ENCODE peak calls at places on chromosomes 11 and 22, in five cellular contexts. X is upper lobe of right lung, H is dorsolateral prefrontal cortex, U is PC-9, N is body of pancreas. W is an unnamed sample.
A peak's percentile ranks its signal among the peaks of the same experiment; 100 is the strongest.

GRCh38 chr11:12301379-12301778 is 76.0 kb upstream of the PARVA start:
- DNase-seq in H (no peak), N (no peak), U (no peak), X (no peak), W (no peak)

GRCh38 chr22:21657020-21657360 is 8.8 kb upstream of the PPIL2 start:
- DNase-seq in X (no peak), H (no peak), U (no peak), N (no peak), W (no peak)

GRCh38 chr22:26289486-26290250 is 120.4 kb downstream of the SEZ6L start:
- DNase-seq in X (no peak), U (no peak), H (no peak), N (no peak), W (no peak)

GRCh38 chr22:19385221-19385906 is 46.2 kb downstream of the HIRA start:
- DNase-seq in N (no peak), X (no peak), U (no peak), H (no peak), W (no peak)

GRCh38 chr11:16613401-16614381 is 124.8 kb upstream of the C11orf58 start:
- DNase-seq in X (peak; percentile 91), N (peak; percentile 91), U (peak; percentile 51), H (peak; percentile 82), W (peak; percentile 89)

GRCh38 chr22:24191893-24192292 is 10.6 kb downstream of the SUSD2 start:
- DNase-seq in N (no peak), U (no peak), H (no peak), X (no peak), W (no peak)

GRCh38 chr11:44624761-44625221 is 59.3 kb downstream of the CD82 start:
- DNase-seq in H (no peak), N (no peak), X (peak; percentile 28), U (no peak), W (no peak)

GRCh38 chr22:42685941-42686666 is 34.6 kb downstream of the A4GALT start:
- DNase-seq in N (no peak), X (no peak), H (no peak), U (no peak), W (no peak)

GRCh38 chr11:65316311-65316978 is 1.8 kb downstream of the CDC42EP2 start:
- DNase-seq in X (no peak), U (peak; percentile 62), N (peak; percentile 51), H (no peak), W (no peak)

GRCh38 chr11:115627071-115627470 is 122.9 kb upstream of the CADM1 start:
- DNase-seq in U (peak; percentile 17), H (no peak), X (no peak), N (no peak), W (no peak)

GRCh38 chr11:117837791-117838190 is 13.2 kb upstream of the FXYD2 start:
- DNase-seq in X (peak; percentile 58), N (no peak), U (no peak), H (no peak), W (no peak)

GRCh38 chr11:119092880-119093665 is 8.4 kb downstream of the HMBS start:
- DNase-seq in X (no peak), H (no peak), U (no peak), N (peak; percentile 44), W (no peak)

GRCh38 chr11:23079382-23079813 is 219.1 kb upstream of the CCDC179 start:
- DNase-seq in H (no peak), X (no peak), N (no peak), U (no peak), W (no peak)

GRCh38 chr22:44758354-44758969 is 6.1 kb downstream of the ARHGAP8 start:
- DNase-seq in X (no peak), H (no peak), U (peak; percentile 49), N (no peak), W (no peak)

GRCh38 chr11:19311306-19312030 is 70.7 kb upstream of the E2F8 start:
- DNase-seq in X (no peak), N (peak; percentile 71), U (no peak), H (peak; percentile 60), W (peak; percentile 83)

GRCh38 chr11:65856689-65857499 is 1.1 kb downstream of the CFL1 start:
- DNase-seq in H (peak; percentile 59), U (peak; percentile 64), N (peak; percentile 84), X (peak; percentile 94), W (peak; percentile 80)

GRCh38 chr11:122781378-122782040 is 56.8 kb upstream of the CRTAM start:
- DNase-seq in X (peak; percentile 91), H (peak; percentile 77), N (peak; percentile 85), U (peak; percentile 62), W (peak; percentile 89)

GRCh38 chr11:112050721-112051120 is 23.1 kb downstream of the PIH1D2 start:
- DNase-seq in X (no peak), H (no peak), U (no peak), N (no peak), W (no peak)

DNA sequence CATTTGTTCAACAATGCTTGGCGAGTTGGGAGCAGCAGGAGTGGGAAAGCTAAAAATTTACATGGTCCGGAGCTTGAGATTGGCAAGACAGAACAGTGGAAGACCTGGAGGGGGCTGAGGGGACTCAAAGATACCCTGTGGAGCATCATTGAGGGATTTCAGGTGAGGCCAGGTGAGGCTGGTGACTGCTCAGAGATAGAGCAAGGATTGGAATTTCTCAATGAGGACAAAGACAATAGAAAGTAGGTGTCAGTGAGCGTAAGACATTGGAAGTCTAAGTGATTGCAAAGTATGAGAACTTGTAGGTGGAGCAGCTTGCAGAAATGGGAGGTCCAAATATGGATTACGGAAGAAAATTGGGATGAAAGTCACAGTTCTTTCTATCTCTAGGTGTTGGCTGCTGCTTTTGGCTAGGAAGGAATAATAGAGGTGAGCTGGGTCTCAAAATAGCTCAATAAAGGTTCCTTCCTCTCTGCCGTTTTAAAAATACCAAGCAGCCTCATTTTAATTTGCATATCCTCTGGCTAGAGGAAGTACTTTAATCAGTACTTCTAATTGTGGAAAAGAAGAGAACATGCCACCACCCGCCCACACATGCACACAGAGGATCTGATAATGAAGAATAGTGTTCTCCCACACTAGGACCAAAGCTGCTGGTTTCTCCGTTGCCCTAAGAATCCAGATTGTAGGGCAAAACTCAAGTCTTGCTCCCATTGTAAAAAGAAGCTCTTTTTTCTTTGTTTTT is 41.8 kb upstream of the SORL1-AS1 start:
- DNase-seq in H (no peak), U (no peak), N (no peak), X (no peak), W (no peak)
- H3K4me3 ChIP-seq in H (no peak overlapping the region), U (no peak overlapping the region), N (no peak overlapping the region), X (no peak overlapping the region), W (no peak overlapping the region)

GRCh38 chr22:37661160-37661924 is 2.8 kb downstream of the PDXP start:
- DNase-seq in X (no peak), H (no peak), U (no peak), N (peak; percentile 34), W (no peak)
- TF ChIP-seq CTCF in X (peak; percentile 32), H (no peak), U (peak; percentile 47), N (peak; percentile 34), W (no peak)

DNA sequence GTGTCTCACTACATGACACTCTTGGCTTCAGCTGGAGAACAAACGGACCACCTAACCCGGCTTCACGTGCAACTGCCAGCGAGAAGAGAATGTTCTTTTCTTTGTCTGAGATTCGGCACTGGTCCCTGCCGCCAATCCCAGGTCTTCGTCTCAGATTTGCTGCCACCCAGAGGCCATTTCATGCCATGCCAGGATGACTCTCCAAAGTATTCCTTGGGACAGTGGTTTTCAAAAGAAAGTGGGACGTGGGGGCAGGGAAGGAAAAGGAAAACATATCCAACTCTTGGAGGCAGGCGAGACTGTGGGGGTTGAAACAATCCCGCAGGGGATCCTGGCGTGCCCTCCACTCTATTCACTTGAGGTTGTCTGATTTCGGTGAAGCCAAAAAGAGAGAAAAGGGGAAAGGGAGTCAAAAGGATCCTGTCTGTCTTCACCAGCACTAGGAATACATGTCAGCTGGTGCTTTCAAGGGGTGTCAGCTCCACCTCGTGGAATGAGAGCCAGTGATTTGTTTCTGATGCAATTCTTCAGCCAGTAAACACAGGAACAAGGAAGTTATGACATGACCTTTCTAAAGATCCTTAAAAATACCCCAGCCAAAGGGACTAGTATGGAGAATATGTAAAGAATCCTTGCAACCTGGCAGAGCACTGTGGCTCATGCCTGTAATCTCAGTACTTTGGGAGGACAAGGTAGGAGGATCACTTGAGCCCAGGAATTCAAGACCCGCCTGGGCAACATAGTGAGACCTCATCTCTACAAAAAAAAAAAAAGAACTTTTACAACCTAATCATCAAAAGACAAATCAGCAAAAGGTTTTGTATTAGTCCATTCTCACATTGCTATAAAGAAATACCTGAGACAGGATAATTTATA is 41.0 kb upstream of the APLNR start:
- DNase-seq in H (peak; percentile 41), N (peak; percentile 70), X (peak; percentile 75), U (peak; percentile 94), W (peak; percentile 83)
- H3K4me3 ChIP-seq in H (peak overlapping the region; percentile 6), N (no peak overlapping the region), X (no peak overlapping the region), U (peak overlapping the region; percentile 49), W (peak overlapping the region; percentile 31)

DNA sequence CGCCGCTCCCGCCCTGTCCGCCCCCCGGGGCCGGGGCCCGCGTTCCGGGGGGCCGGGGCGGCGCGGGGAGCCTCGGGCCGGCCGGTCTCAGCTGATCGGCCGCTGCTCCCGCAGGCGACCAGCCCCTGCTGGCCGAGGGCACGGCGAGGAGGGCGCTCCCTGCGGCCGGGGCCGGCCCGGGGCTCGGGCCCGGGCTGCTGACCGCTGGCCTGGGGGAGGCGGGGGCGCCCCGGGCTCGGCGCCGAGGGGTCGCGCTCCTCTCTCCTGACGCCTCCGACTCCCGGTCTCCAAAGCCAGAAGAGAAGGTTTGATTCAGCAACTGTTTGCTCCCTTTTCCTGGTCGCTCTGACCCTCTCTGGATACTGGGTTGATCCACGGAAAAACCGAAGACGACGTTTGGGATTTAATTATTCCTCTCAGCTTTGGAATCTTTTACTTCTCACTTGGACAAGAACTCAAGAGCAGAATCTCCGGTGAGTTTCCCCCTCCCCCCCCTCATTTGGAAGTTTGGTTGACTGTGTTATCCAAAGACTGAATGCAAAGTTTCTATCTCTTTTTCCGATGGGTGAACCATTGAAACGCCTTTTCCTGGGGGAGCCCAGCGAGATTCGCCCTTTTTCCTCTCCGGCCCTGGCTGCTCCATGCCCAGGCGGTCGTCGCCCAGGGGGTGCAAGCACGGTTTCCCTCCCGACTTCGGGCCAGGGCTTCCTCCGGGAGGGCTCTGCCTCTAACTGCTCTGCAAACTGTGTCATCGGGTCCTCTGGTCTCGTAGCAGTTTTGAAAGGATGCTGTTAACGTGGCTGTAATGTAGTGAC is 721 bp downstream of the KDM2A start:
- DNase-seq in N (peak; percentile 18), X (peak; percentile 67), H (no peak), U (no peak), W (peak; percentile 74)
- TF ChIP-seq CTCF in N (no peak), X (no peak), H (no peak), U (no peak), W (no peak)

GRCh38 chr11:33652001-33652400 is 48.6 kb downstream of the C11orf91 start:
- DNase-seq in U (no peak), H (no peak), N (no peak), X (no peak), W (no peak)
- H3K4me3 ChIP-seq in U (no peak overlapping the region), H (no peak overlapping the region), N (no peak overlapping the region), X (no peak overlapping the region), W (no peak overlapping the region)